ENCODE peak calls at places on chromosome X, in seven cellular contexts. One of them, this sample, is unnamed.

GRCh38 chrX:42992199-42992943 is 214.4 kb upstream of the PPP1R2C start:
- DNase-seq in HL-60: no peak
- DNase-seq in MM.1S: no peak
- DNase-seq in activated naive CD8-positive, alpha-beta T cell treated with anti-CD3 and anti-CD28 coated beads for 36 hours: no peak
- DNase-seq in GM20000: no peak
- DNase-seq in mesenchymal stem cell: peak; percentile 39
- DNase-seq in activated T-helper 1 cell treated with anti-CD3 and anti-CD28 coated beads, Interleukin-12 subunit alpha, Interleukin-12 subunit beta, Interleukin-2, Interleukin-4 antibody, amounts not matched to agents 30 ng/mL and 10 ng/mL and 1 ng/mL, durations not matched to agents 14 hours and 24 hours and 36 hours: no peak
- DNase-seq in this sample: no peak

GRCh38 chrX:107684956-107685385 is 56.7 kb downstream of the PRPS1 start:
- DNase-seq in HL-60: peak; percentile 93
- DNase-seq in MM.1S: peak; percentile 30
- DNase-seq in activated naive CD8-positive, alpha-beta T cell treated with anti-CD3 and anti-CD28 coated beads for 36 hours: no peak
- DNase-seq in GM20000: peak; percentile 31
- DNase-seq in mesenchymal stem cell: peak; percentile 67
- DNase-seq in activated T-helper 1 cell treated with anti-CD3 and anti-CD28 coated beads, Interleukin-12 subunit alpha, Interleukin-12 subunit beta, Interleukin-2, Interleukin-4 antibody, amounts not matched to agents 30 ng/mL and 10 ng/mL and 1 ng/mL, durations not matched to agents 14 hours and 24 hours and 36 hours: peak; percentile 3
- DNase-seq in this sample: no peak

GRCh38 chrX:46169808-46170207 is 375.4 kb downstream of the ZNF674 start:
- DNase-seq in HL-60: no peak
- DNase-seq in MM.1S: no peak
- DNase-seq in activated naive CD8-positive, alpha-beta T cell treated with anti-CD3 and anti-CD28 coated beads for 36 hours: no peak
- DNase-seq in GM20000: no peak
- DNase-seq in mesenchymal stem cell: no peak
- DNase-seq in activated T-helper 1 cell treated with anti-CD3 and anti-CD28 coated beads, Interleukin-12 subunit alpha, Interleukin-12 subunit beta, Interleukin-2, Interleukin-4 antibody, amounts not matched to agents 30 ng/mL and 10 ng/mL and 1 ng/mL, durations not matched to agents 14 hours and 24 hours and 36 hours: no peak
- DNase-seq in this sample: no peak

GRCh38 chrX:111165902-111166301 is 69.9 kb downstream of the PAK3 start:
- DNase-seq in HL-60: no peak
- DNase-seq in MM.1S: no peak
- DNase-seq in activated naive CD8-positive, alpha-beta T cell treated with anti-CD3 and anti-CD28 coated beads for 36 hours: no peak
- DNase-seq in GM20000: no peak
- DNase-seq in mesenchymal stem cell: no peak
- DNase-seq in activated T-helper 1 cell treated with anti-CD3 and anti-CD28 coated beads, Interleukin-12 subunit alpha, Interleukin-12 subunit beta, Interleukin-2, Interleukin-4 antibody, amounts not matched to agents 30 ng/mL and 10 ng/mL and 1 ng/mL, durations not matched to agents 14 hours and 24 hours and 36 hours: no peak
- DNase-seq in this sample: no peak

GRCh38 chrX:153857348-153857903 is 27.1 kb upstream of the PDZD4 start:
- DNase-seq in HL-60: no peak
- DNase-seq in MM.1S: no peak
- DNase-seq in activated naive CD8-positive, alpha-beta T cell treated with anti-CD3 and anti-CD28 coated beads for 36 hours: no peak
- DNase-seq in GM20000: no peak
- DNase-seq in mesenchymal stem cell: no peak
- DNase-seq in activated T-helper 1 cell treated with anti-CD3 and anti-CD28 coated beads, Interleukin-12 subunit alpha, Interleukin-12 subunit beta, Interleukin-2, Interleukin-4 antibody, amounts not matched to agents 30 ng/mL and 10 ng/mL and 1 ng/mL, durations not matched to agents 14 hours and 24 hours and 36 hours: no peak
- DNase-seq in this sample: no peak

GRCh38 chrX:7233632-7234406 is 85.9 kb upstream of the PUDP start:
- DNase-seq in HL-60: no peak
- DNase-seq in MM.1S: no peak
- DNase-seq in activated naive CD8-positive, alpha-beta T cell treated with anti-CD3 and anti-CD28 coated beads for 36 hours: no peak
- DNase-seq in GM20000: no peak
- DNase-seq in mesenchymal stem cell: no peak
- DNase-seq in activated T-helper 1 cell treated with anti-CD3 and anti-CD28 coated beads, Interleukin-12 subunit alpha, Interleukin-12 subunit beta, Interleukin-2, Interleukin-4 antibody, amounts not matched to agents 30 ng/mL and 10 ng/mL and 1 ng/mL, durations not matched to agents 14 hours and 24 hours and 36 hours: no peak
- DNase-seq in this sample: no peak

GRCh38 chrX:9611436-9612145 is 146.7 kb downstream of the TBL1X start:
- DNase-seq in HL-60: no peak
- DNase-seq in MM.1S: no peak
- DNase-seq in activated naive CD8-positive, alpha-beta T cell treated with anti-CD3 and anti-CD28 coated beads for 36 hours: no peak
- DNase-seq in GM20000: peak; percentile 5
- DNase-seq in mesenchymal stem cell: peak; percentile 20
- DNase-seq in activated T-helper 1 cell treated with anti-CD3 and anti-CD28 coated beads, Interleukin-12 subunit alpha, Interleukin-12 subunit beta, Interleukin-2, Interleukin-4 antibody, amounts not matched to agents 30 ng/mL and 10 ng/mL and 1 ng/mL, durations not matched to agents 14 hours and 24 hours and 36 hours: no peak
- DNase-seq in this sample: no peak

GRCh38 chrX:124518888-124519287 is 172.5 kb downstream of the SH2D1A start:
- DNase-seq in HL-60: no peak
- DNase-seq in MM.1S: no peak
- DNase-seq in activated naive CD8-positive, alpha-beta T cell treated with anti-CD3 and anti-CD28 coated beads for 36 hours: no peak
- DNase-seq in GM20000: no peak
- DNase-seq in mesenchymal stem cell: peak; percentile 55
- DNase-seq in activated T-helper 1 cell treated with anti-CD3 and anti-CD28 coated beads, Interleukin-12 subunit alpha, Interleukin-12 subunit beta, Interleukin-2, Interleukin-4 antibody, amounts not matched to agents 30 ng/mL and 10 ng/mL and 1 ng/mL, durations not matched to agents 14 hours and 24 hours and 36 hours: no peak
- DNase-seq in this sample: no peak

GRCh38 chrX:50407976-50408375 is 62.6 kb downstream of the DGKK start:
- DNase-seq in HL-60: no peak
- DNase-seq in MM.1S: no peak
- DNase-seq in activated naive CD8-positive, alpha-beta T cell treated with anti-CD3 and anti-CD28 coated beads for 36 hours: no peak
- DNase-seq in GM20000: no peak
- DNase-seq in mesenchymal stem cell: no peak
- DNase-seq in activated T-helper 1 cell treated with anti-CD3 and anti-CD28 coated beads, Interleukin-12 subunit alpha, Interleukin-12 subunit beta, Interleukin-2, Interleukin-4 antibody, amounts not matched to agents 30 ng/mL and 10 ng/mL and 1 ng/mL, durations not matched to agents 14 hours and 24 hours and 36 hours: no peak
- DNase-seq in this sample: no peak

GRCh38 chrX:2145672-2146412 is 354.9 kb downstream of the DHRSX start:
- DNase-seq in HL-60: no peak
- DNase-seq in MM.1S: no peak
- DNase-seq in activated naive CD8-positive, alpha-beta T cell treated with anti-CD3 and anti-CD28 coated beads for 36 hours: no peak
- DNase-seq in GM20000: no peak
- DNase-seq in mesenchymal stem cell: no peak
- DNase-seq in activated T-helper 1 cell treated with anti-CD3 and anti-CD28 coated beads, Interleukin-12 subunit alpha, Interleukin-12 subunit beta, Interleukin-2, Interleukin-4 antibody, amounts not matched to agents 30 ng/mL and 10 ng/mL and 1 ng/mL, durations not matched to agents 14 hours and 24 hours and 36 hours: no peak
- DNase-seq in this sample: no peak

GRCh38 chrX:101260435-101260834 is 30.7 kb downstream of the TAF7L start:
- DNase-seq in HL-60: no peak
- DNase-seq in MM.1S: no peak
- DNase-seq in activated naive CD8-positive, alpha-beta T cell treated with anti-CD3 and anti-CD28 coated beads for 36 hours: no peak
- DNase-seq in GM20000: peak; percentile 8
- DNase-seq in mesenchymal stem cell: peak; percentile 16
- DNase-seq in activated T-helper 1 cell treated with anti-CD3 and anti-CD28 coated beads, Interleukin-12 subunit alpha, Interleukin-12 subunit beta, Interleukin-2, Interleukin-4 antibody, amounts not matched to agents 30 ng/mL and 10 ng/mL and 1 ng/mL, durations not matched to agents 14 hours and 24 hours and 36 hours: no peak
- DNase-seq in this sample: no peak

GRCh38 chrX:6226646-6227444 is 1.8 kb downstream of the NLGN4X start:
- DNase-seq in HL-60: no peak
- DNase-seq in MM.1S: no peak
- DNase-seq in activated naive CD8-positive, alpha-beta T cell treated with anti-CD3 and anti-CD28 coated beads for 36 hours: no peak
- DNase-seq in GM20000: no peak
- DNase-seq in mesenchymal stem cell: no peak
- DNase-seq in activated T-helper 1 cell treated with anti-CD3 and anti-CD28 coated beads, Interleukin-12 subunit alpha, Interleukin-12 subunit beta, Interleukin-2, Interleukin-4 antibody, amounts not matched to agents 30 ng/mL and 10 ng/mL and 1 ng/mL, durations not matched to agents 14 hours and 24 hours and 36 hours: no peak
- DNase-seq in this sample: no peak